ENCODE peak calls at places on chromosomes 2 and 18, in seven cellular contexts. One of them, this sample, is unnamed.

GRCh38 chr2:167136876-167137579 is 248.7 kb downstream of the XIRP2 start:
- DNase-seq in cardiac muscle cell: no peak
- DNase-seq in astrocyte: peak
- DNase-seq in cardiac fibroblast: no peak
- DNase-seq in HFF-Myc: no peak
- DNase-seq in fibroblast of lung: no peak
- DNase-seq in fibroblast of the aortic adventitia: no peak
- DNase-seq in this sample: no peak

GRCh38 chr2:240916571-240917008 is 10.5 kb downstream of the CROCC2 start:
- DNase-seq in cardiac muscle cell: peak
- DNase-seq in astrocyte: peak
- DNase-seq in cardiac fibroblast: peak
- DNase-seq in HFF-Myc: peak
- DNase-seq in fibroblast of lung: peak
- DNase-seq in fibroblast of the aortic adventitia: peak
- DNase-seq in this sample: peak

GRCh38 chr2:133247613-133248012 is 320.6 kb downstream of the NCKAP5 start:
- DNase-seq in cardiac muscle cell: no peak
- DNase-seq in astrocyte: no peak
- DNase-seq in cardiac fibroblast: no peak
- DNase-seq in HFF-Myc: no peak
- DNase-seq in fibroblast of lung: no peak
- DNase-seq in fibroblast of the aortic adventitia: no peak
- DNase-seq in this sample: no peak

GRCh38 chr2:9203006-9203405 is 3.6 kb upstream of the ASAP2 start:
- DNase-seq in cardiac muscle cell: no peak
- DNase-seq in astrocyte: no peak
- DNase-seq in cardiac fibroblast: no peak
- DNase-seq in HFF-Myc: no peak
- DNase-seq in fibroblast of lung: no peak
- DNase-seq in fibroblast of the aortic adventitia: no peak
- DNase-seq in this sample: no peak

GRCh38 chr2:186588940-186589732 is 720 bp upstream of the ITGAV start:
- DNase-seq in cardiac muscle cell: peak
- DNase-seq in astrocyte: no peak
- DNase-seq in cardiac fibroblast: no peak
- DNase-seq in HFF-Myc: no peak
- DNase-seq in fibroblast of lung: peak
- DNase-seq in fibroblast of the aortic adventitia: peak
- DNase-seq in this sample: no peak

GRCh38 chr2:137507237-137507636 is 457.0 kb upstream of the HNMT start:
- DNase-seq in cardiac muscle cell: no peak
- DNase-seq in astrocyte: no peak
- DNase-seq in cardiac fibroblast: no peak
- DNase-seq in HFF-Myc: no peak
- DNase-seq in fibroblast of lung: no peak
- DNase-seq in fibroblast of the aortic adventitia: no peak
- DNase-seq in this sample: no peak

GRCh38 chr2:20182241-20182931 is 42.5 kb downstream of the SDC1 start:
- DNase-seq in cardiac muscle cell: no peak
- DNase-seq in astrocyte: peak
- DNase-seq in cardiac fibroblast: peak
- DNase-seq in HFF-Myc: no peak
- DNase-seq in fibroblast of lung: peak
- DNase-seq in fibroblast of the aortic adventitia: peak
- DNase-seq in this sample: peak

GRCh38 chr18:2916184-2916583 is 69.4 kb downstream of the EMILIN2 start:
- DNase-seq in cardiac muscle cell: no peak
- DNase-seq in astrocyte: no peak
- DNase-seq in cardiac fibroblast: no peak
- DNase-seq in HFF-Myc: no peak
- DNase-seq in fibroblast of lung: no peak
- DNase-seq in fibroblast of the aortic adventitia: no peak
- DNase-seq in this sample: no peak

GRCh38 chr18:54713386-54713785 is 114.9 kb upstream of the RAB27B start:
- DNase-seq in cardiac muscle cell: no peak
- DNase-seq in astrocyte: no peak
- DNase-seq in cardiac fibroblast: no peak
- DNase-seq in HFF-Myc: no peak
- DNase-seq in fibroblast of lung: no peak
- DNase-seq in fibroblast of the aortic adventitia: no peak
- DNase-seq in this sample: no peak

GRCh38 chr2:25920326-25920725 is 42.0 kb upstream of the ASXL2 start:
- DNase-seq in cardiac muscle cell: no peak
- DNase-seq in astrocyte: no peak
- DNase-seq in cardiac fibroblast: peak
- DNase-seq in HFF-Myc: peak
- DNase-seq in fibroblast of lung: peak
- DNase-seq in fibroblast of the aortic adventitia: peak
- DNase-seq in this sample: peak

GRCh38 chr2:86615596-86615995 is 8.1 kb downstream of the RNF103 start:
- DNase-seq in cardiac muscle cell: no peak
- DNase-seq in astrocyte: no peak
- DNase-seq in cardiac fibroblast: no peak
- DNase-seq in HFF-Myc: no peak
- DNase-seq in fibroblast of lung: no peak
- DNase-seq in fibroblast of the aortic adventitia: no peak
- DNase-seq in this sample: no peak

GRCh38 chr2:86617153-86617552 is 6.5 kb downstream of the RNF103 start:
- DNase-seq in cardiac muscle cell: no peak
- DNase-seq in astrocyte: no peak
- DNase-seq in cardiac fibroblast: no peak
- DNase-seq in HFF-Myc: no peak
- DNase-seq in fibroblast of lung: no peak
- DNase-seq in fibroblast of the aortic adventitia: no peak
- DNase-seq in this sample: no peak

GRCh38 chr2:86616502-86616901 is 7.2 kb downstream of the RNF103 start:
- DNase-seq in cardiac muscle cell: no peak
- DNase-seq in astrocyte: no peak
- DNase-seq in cardiac fibroblast: no peak
- DNase-seq in HFF-Myc: no peak
- DNase-seq in fibroblast of lung: no peak
- DNase-seq in fibroblast of the aortic adventitia: no peak
- DNase-seq in this sample: no peak

GRCh38 chr2:86621290-86621943 is 2.2 kb downstream of the RNF103 start:
- DNase-seq in cardiac muscle cell: no peak
- DNase-seq in astrocyte: peak
- DNase-seq in cardiac fibroblast: no peak
- DNase-seq in HFF-Myc: no peak
- DNase-seq in fibroblast of lung: peak
- DNase-seq in fibroblast of the aortic adventitia: peak
- DNase-seq in this sample: no peak

DNA sequence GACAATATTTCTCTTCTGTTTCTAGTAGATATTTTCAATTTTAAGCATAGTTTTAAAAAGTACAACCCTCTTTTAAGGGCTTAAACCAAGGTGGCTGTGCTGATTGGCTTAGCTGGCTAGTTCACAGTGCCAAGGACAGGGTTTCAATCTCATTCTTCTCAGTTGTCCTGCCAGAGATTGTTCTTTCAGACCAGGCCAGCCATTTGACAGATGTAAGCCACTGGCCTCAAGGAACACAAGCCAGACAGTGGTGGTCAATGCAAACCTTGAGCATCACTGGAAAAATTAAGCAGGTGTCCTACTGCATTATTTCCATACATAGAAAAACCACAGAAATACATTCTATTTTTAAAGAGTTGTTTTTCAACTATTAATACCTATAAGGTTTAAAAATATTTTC is 5.9 kb downstream of the RNF103 start:
- DNase-seq in cardiac muscle cell: no peak
- DNase-seq in astrocyte: no peak
- DNase-seq in cardiac fibroblast: no peak
- DNase-seq in HFF-Myc: no peak
- DNase-seq in fibroblast of lung: no peak
- DNase-seq in fibroblast of the aortic adventitia: no peak
- DNase-seq in this sample: no peak
- H3K4me3 ChIP-seq in cardiac muscle cell: no peak
- H3K4me3 ChIP-seq in astrocyte: no peak
- H3K4me3 ChIP-seq in cardiac fibroblast: no peak
- H3K4me3 ChIP-seq in HFF-Myc: no peak
- H3K4me3 ChIP-seq in fibroblast of lung: no peak
- H3K4me3 ChIP-seq in fibroblast of the aortic adventitia: no peak
- H3K4me3 ChIP-seq in this sample: no peak

DNA sequence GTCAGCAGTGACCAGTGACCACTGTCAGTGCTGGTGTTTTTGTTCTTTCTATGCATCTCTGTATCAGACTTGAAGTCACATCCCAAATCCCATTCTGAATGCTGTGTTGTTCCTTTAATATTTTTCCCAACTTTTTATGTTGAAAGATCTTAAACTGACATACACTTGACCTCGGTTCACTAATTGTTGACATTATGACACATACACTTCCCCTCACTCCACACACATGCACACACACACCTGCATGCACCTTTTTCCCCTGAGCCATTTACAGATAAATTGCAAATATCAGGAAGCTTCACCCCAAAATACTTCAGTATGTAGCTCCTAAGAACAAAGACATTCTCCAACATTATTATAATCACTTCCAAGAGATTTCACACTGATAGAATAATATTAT is 62.4 kb downstream of the CFAP221 start:
- DNase-seq in cardiac muscle cell: no peak
- DNase-seq in astrocyte: no peak
- DNase-seq in cardiac fibroblast: no peak
- DNase-seq in HFF-Myc: no peak
- DNase-seq in fibroblast of lung: no peak
- DNase-seq in fibroblast of the aortic adventitia: no peak
- DNase-seq in this sample: no peak
- TF ChIP-seq CTCF in cardiac muscle cell: no peak
- TF ChIP-seq CTCF in astrocyte: no peak
- TF ChIP-seq CTCF in cardiac fibroblast: no peak
- TF ChIP-seq CTCF in HFF-Myc: no peak
- TF ChIP-seq CTCF in fibroblast of lung: no peak
- TF ChIP-seq CTCF in fibroblast of the aortic adventitia: no peak
- TF ChIP-seq CTCF in this sample: no peak

GRCh38 chr2:16765356-16765755 is 99.7 kb upstream of the CYRIA start:
- DNase-seq in cardiac muscle cell: no peak
- DNase-seq in astrocyte: no peak
- DNase-seq in cardiac fibroblast: no peak
- DNase-seq in HFF-Myc: no peak
- DNase-seq in fibroblast of lung: no peak
- DNase-seq in fibroblast of the aortic adventitia: no peak
- DNase-seq in this sample: no peak

GRCh38 chr2:16767789-16768188 is 102.2 kb upstream of the CYRIA start:
- DNase-seq in cardiac muscle cell: no peak
- DNase-seq in astrocyte: peak
- DNase-seq in cardiac fibroblast: no peak
- DNase-seq in HFF-Myc: no peak
- DNase-seq in fibroblast of lung: no peak
- DNase-seq in fibroblast of the aortic adventitia: no peak
- DNase-seq in this sample: no peak

GRCh38 chr2:16763056-16763455 is 97.4 kb upstream of the CYRIA start:
- DNase-seq in cardiac muscle cell: no peak
- DNase-seq in astrocyte: no peak
- DNase-seq in cardiac fibroblast: no peak
- DNase-seq in HFF-Myc: no peak
- DNase-seq in fibroblast of lung: no peak
- DNase-seq in fibroblast of the aortic adventitia: no peak
- DNase-seq in this sample: no peak

GRCh38 chr2:16763493-16763899 is 97.9 kb upstream of the CYRIA start:
- DNase-seq in cardiac muscle cell: no peak
- DNase-seq in astrocyte: no peak
- DNase-seq in cardiac fibroblast: no peak
- DNase-seq in HFF-Myc: no peak
- DNase-seq in fibroblast of lung: no peak
- DNase-seq in fibroblast of the aortic adventitia: no peak
- DNase-seq in this sample: no peak
- H3K4me3 ChIP-seq in cardiac muscle cell: no peak
- H3K4me3 ChIP-seq in astrocyte: no peak
- H3K4me3 ChIP-seq in cardiac fibroblast: no peak
- H3K4me3 ChIP-seq in HFF-Myc: no peak
- H3K4me3 ChIP-seq in fibroblast of lung: no peak
- H3K4me3 ChIP-seq in fibroblast of the aortic adventitia: no peak
- H3K4me3 ChIP-seq in this sample: no peak

DNA sequence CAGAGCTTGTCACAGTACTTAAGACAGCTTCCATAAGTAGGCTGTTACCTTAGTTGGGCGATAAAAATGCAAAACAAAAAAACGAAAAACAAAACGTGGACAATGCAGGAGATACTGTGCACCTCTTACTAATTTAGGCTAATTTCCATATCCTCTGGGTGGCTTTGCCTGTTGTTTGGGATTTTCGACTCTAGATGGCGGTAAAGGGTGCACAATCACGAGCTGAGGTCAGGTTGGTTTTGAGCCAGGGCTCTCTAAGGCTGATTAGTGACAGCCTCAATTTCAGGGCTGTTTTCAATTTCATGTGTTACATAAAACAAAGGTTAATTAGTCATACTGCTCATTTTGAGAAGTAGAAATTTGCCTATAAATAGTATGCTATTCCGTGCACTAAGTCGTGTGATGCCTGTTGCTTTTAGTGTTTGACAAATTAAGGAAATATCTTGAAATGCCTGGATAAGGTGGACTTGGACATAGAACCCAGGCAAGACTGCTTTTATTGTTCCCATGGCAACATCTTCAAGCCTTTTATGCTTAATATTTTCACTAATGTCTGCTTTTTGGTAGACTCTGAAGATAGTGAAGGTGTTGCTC is 493.1 kb downstream of the SOCS6 start:
- DNase-seq in cardiac muscle cell: peak
- DNase-seq in astrocyte: no peak
- DNase-seq in cardiac fibroblast: peak
- DNase-seq in HFF-Myc: no peak
- DNase-seq in fibroblast of lung: peak
- DNase-seq in fibroblast of the aortic adventitia: peak
- DNase-seq in this sample: no peak
- TF ChIP-seq CTCF in cardiac muscle cell: peak
- TF ChIP-seq CTCF in astrocyte: peak
- TF ChIP-seq CTCF in cardiac fibroblast: peak
- TF ChIP-seq CTCF in HFF-Myc: peak
- TF ChIP-seq CTCF in fibroblast of lung: peak
- TF ChIP-seq CTCF in fibroblast of the aortic adventitia: peak
- TF ChIP-seq CTCF in this sample: peak

GRCh38 chr2:134253804-134254203 is at the start of gene MGAT5:
- DNase-seq in cardiac muscle cell: no peak
- DNase-seq in astrocyte: no peak
- DNase-seq in cardiac fibroblast: no peak
- DNase-seq in HFF-Myc: no peak
- DNase-seq in fibroblast of lung: no peak
- DNase-seq in fibroblast of the aortic adventitia: no peak
- DNase-seq in this sample: no peak
- H3K4me3 ChIP-seq in cardiac muscle cell: no peak
- H3K4me3 ChIP-seq in astrocyte: no peak
- H3K4me3 ChIP-seq in cardiac fibroblast: no peak
- H3K4me3 ChIP-seq in HFF-Myc: no peak
- H3K4me3 ChIP-seq in fibroblast of lung: no peak
- H3K4me3 ChIP-seq in fibroblast of the aortic adventitia: no peak
- H3K4me3 ChIP-seq in this sample: no peak

GRCh38 chr2:224062481-224063307 is 23.6 kb upstream of the SERPINE2 start:
- DNase-seq in cardiac muscle cell: no peak
- DNase-seq in astrocyte: no peak
- DNase-seq in cardiac fibroblast: no peak
- DNase-seq in HFF-Myc: no peak
- DNase-seq in fibroblast of lung: no peak
- DNase-seq in fibroblast of the aortic adventitia: no peak
- DNase-seq in this sample: no peak
- TF ChIP-seq CTCF in cardiac muscle cell: no peak
- TF ChIP-seq CTCF in astrocyte: no peak
- TF ChIP-seq CTCF in cardiac fibroblast: no peak
- TF ChIP-seq CTCF in HFF-Myc: no peak
- TF ChIP-seq CTCF in fibroblast of lung: no peak
- TF ChIP-seq CTCF in fibroblast of the aortic adventitia: no peak
- TF ChIP-seq CTCF in this sample: no peak

This sample was measured in AG10803.